ENCODE peak calls at places on chromosomes 7 and 10, in six cellular contexts. One of them, this sample, is unnamed.

GRCh38 chr7:122364761-122365280 is 60.3 kb upstream of the FEZF1 start:
- DNase-seq in upper lobe of right lung: no peak
- DNase-seq in mammary epithelial cell: no peak
- DNase-seq in transverse colon: no peak
- DNase-seq in left ventricle myocardium inferior: no peak
- DNase-seq in cardiac muscle cell: no peak
- DNase-seq in this sample: no peak

GRCh38 chr7:149716007-149716931 is 57.1 kb downstream of the ZNF467 start:
- DNase-seq in upper lobe of right lung: peak
- DNase-seq in mammary epithelial cell: peak
- DNase-seq in transverse colon: no peak
- DNase-seq in left ventricle myocardium inferior: no peak
- DNase-seq in cardiac muscle cell: peak
- DNase-seq in this sample: peak

GRCh38 chr10:19531324-19531723 is 284.9 kb upstream of the PLXDC2 start:
- DNase-seq in upper lobe of right lung: no peak
- DNase-seq in mammary epithelial cell: no peak
- DNase-seq in transverse colon: no peak
- DNase-seq in left ventricle myocardium inferior: no peak
- DNase-seq in cardiac muscle cell: no peak
- DNase-seq in this sample: no peak

GRCh38 chr10:48444266-48444665 is 137.8 kb downstream of the MAPK8 start:
- DNase-seq in upper lobe of right lung: no peak
- DNase-seq in mammary epithelial cell: peak
- DNase-seq in transverse colon: no peak
- DNase-seq in left ventricle myocardium inferior: no peak
- DNase-seq in cardiac muscle cell: peak
- DNase-seq in this sample: no peak

GRCh38 chr10:43260911-43261577 is 5.8 kb downstream of the RASGEF1A start:
- DNase-seq in upper lobe of right lung: no peak
- DNase-seq in mammary epithelial cell: no peak
- DNase-seq in transverse colon: no peak
- DNase-seq in left ventricle myocardium inferior: no peak
- DNase-seq in cardiac muscle cell: no peak
- DNase-seq in this sample: peak

GRCh38 chr10:13270877-13271551 is 28.9 kb downstream of the PHYH start:
- DNase-seq in upper lobe of right lung: no peak
- DNase-seq in mammary epithelial cell: peak
- DNase-seq in transverse colon: peak
- DNase-seq in left ventricle myocardium inferior: no peak
- DNase-seq in cardiac muscle cell: no peak
- DNase-seq in this sample: no peak

GRCh38 chr10:24299587-24300258 is 90.8 kb downstream of the KIAA1217 start:
- DNase-seq in upper lobe of right lung: no peak
- DNase-seq in mammary epithelial cell: peak
- DNase-seq in transverse colon: no peak
- DNase-seq in left ventricle myocardium inferior: no peak
- DNase-seq in cardiac muscle cell: no peak
- DNase-seq in this sample: no peak

GRCh38 chr7:83532229-83532628 is 116.7 kb downstream of the SEMA3E start:
- DNase-seq in upper lobe of right lung: no peak
- DNase-seq in mammary epithelial cell: peak
- DNase-seq in transverse colon: no peak
- DNase-seq in left ventricle myocardium inferior: no peak
- DNase-seq in cardiac muscle cell: no peak
- DNase-seq in this sample: no peak

GRCh38 chr7:70336536-70336935 is 738.3 kb downstream of the AUTS2 start:
- DNase-seq in upper lobe of right lung: no peak
- DNase-seq in mammary epithelial cell: no peak
- DNase-seq in transverse colon: no peak
- DNase-seq in left ventricle myocardium inferior: no peak
- DNase-seq in cardiac muscle cell: no peak
- DNase-seq in this sample: no peak

GRCh38 chr7:132176719-132177118 is 399.6 kb downstream of the PLXNA4 start:
- DNase-seq in upper lobe of right lung: no peak
- DNase-seq in mammary epithelial cell: no peak
- DNase-seq in transverse colon: no peak
- DNase-seq in left ventricle myocardium inferior: no peak
- DNase-seq in cardiac muscle cell: no peak
- DNase-seq in this sample: no peak

GRCh38 chr7:158557441-158557755 is 30.2 kb downstream of the PTPRN2 start:
- DNase-seq in upper lobe of right lung: peak
- DNase-seq in mammary epithelial cell: no peak
- DNase-seq in transverse colon: no peak
- DNase-seq in left ventricle myocardium inferior: no peak
- DNase-seq in cardiac muscle cell: no peak
- DNase-seq in this sample: no peak

GRCh38 chr7:5595545-5596045 is 172.0 kb upstream of the TNRC18 start:
- DNase-seq in upper lobe of right lung: no peak
- DNase-seq in mammary epithelial cell: peak
- DNase-seq in transverse colon: no peak
- DNase-seq in left ventricle myocardium inferior: no peak
- DNase-seq in cardiac muscle cell: no peak
- DNase-seq in this sample: no peak

GRCh38 chr7:867406-868188 is 8.8 kb upstream of the GET4 start:
- DNase-seq in upper lobe of right lung: peak
- DNase-seq in mammary epithelial cell: peak
- DNase-seq in transverse colon: peak
- DNase-seq in left ventricle myocardium inferior: no peak
- DNase-seq in cardiac muscle cell: no peak
- DNase-seq in this sample: peak

GRCh38 chr10:28806951-28807759 is 129.8 kb downstream of the BAMBI start:
- DNase-seq in upper lobe of right lung: no peak
- DNase-seq in mammary epithelial cell: no peak
- DNase-seq in transverse colon: no peak
- DNase-seq in left ventricle myocardium inferior: no peak
- DNase-seq in cardiac muscle cell: peak
- DNase-seq in this sample: no peak

GRCh38 chr10:80498039-80498832 is 39.5 kb upstream of the SH2D4B start:
- DNase-seq in upper lobe of right lung: no peak
- DNase-seq in mammary epithelial cell: no peak
- DNase-seq in transverse colon: no peak
- DNase-seq in left ventricle myocardium inferior: no peak
- DNase-seq in cardiac muscle cell: no peak
- DNase-seq in this sample: no peak

GRCh38 chr10:110224992-110225391 is 17.6 kb downstream of the MXI1 start:
- DNase-seq in upper lobe of right lung: no peak
- DNase-seq in mammary epithelial cell: no peak
- DNase-seq in transverse colon: no peak
- DNase-seq in left ventricle myocardium inferior: no peak
- DNase-seq in cardiac muscle cell: no peak
- DNase-seq in this sample: no peak
- H3K27ac ChIP-seq in upper lobe of right lung: peak
- H3K27ac ChIP-seq in mammary epithelial cell: peak
- H3K27ac ChIP-seq in transverse colon: peak
- H3K27ac ChIP-seq in left ventricle myocardium inferior: peak
- H3K27ac ChIP-seq in cardiac muscle cell: peak
- H3K27ac ChIP-seq in this sample: peak

GRCh38 chr10:93039721-93040120 is 20.9 kb upstream of the CYP26C1 start:
- DNase-seq in upper lobe of right lung: no peak
- DNase-seq in mammary epithelial cell: peak
- DNase-seq in transverse colon: no peak
- DNase-seq in left ventricle myocardium inferior: no peak
- DNase-seq in cardiac muscle cell: peak
- DNase-seq in this sample: no peak
- TF ChIP-seq CTCF in upper lobe of right lung: peak
- TF ChIP-seq CTCF in mammary epithelial cell: peak
- TF ChIP-seq CTCF in transverse colon: peak
- TF ChIP-seq CTCF in left ventricle myocardium inferior: peak
- TF ChIP-seq CTCF in cardiac muscle cell: peak
- TF ChIP-seq CTCF in this sample: no peak

GRCh38 chr7:2637066-2637471 is 5.3 kb downstream of the TTYH3 start:
- DNase-seq in upper lobe of right lung: no peak
- DNase-seq in mammary epithelial cell: no peak
- DNase-seq in transverse colon: no peak
- DNase-seq in left ventricle myocardium inferior: no peak
- DNase-seq in cardiac muscle cell: no peak
- DNase-seq in this sample: no peak

GRCh38 chr7:2637505-2638223 is 5.9 kb downstream of the TTYH3 start:
- DNase-seq in upper lobe of right lung: peak
- DNase-seq in mammary epithelial cell: no peak
- DNase-seq in transverse colon: peak
- DNase-seq in left ventricle myocardium inferior: peak
- DNase-seq in cardiac muscle cell: no peak
- DNase-seq in this sample: no peak

GRCh38 chr7:2634265-2635145 is 2.7 kb downstream of the TTYH3 start:
- DNase-seq in upper lobe of right lung: no peak
- DNase-seq in mammary epithelial cell: no peak
- DNase-seq in transverse colon: no peak
- DNase-seq in left ventricle myocardium inferior: no peak
- DNase-seq in cardiac muscle cell: no peak
- DNase-seq in this sample: no peak

GRCh38 chr7:2635148-2635668 is 3.4 kb downstream of the TTYH3 start:
- DNase-seq in upper lobe of right lung: no peak
- DNase-seq in mammary epithelial cell: no peak
- DNase-seq in transverse colon: no peak
- DNase-seq in left ventricle myocardium inferior: no peak
- DNase-seq in cardiac muscle cell: no peak
- DNase-seq in this sample: no peak

GRCh38 chr7:2635810-2636701 is 4.3 kb downstream of the TTYH3 start:
- DNase-seq in upper lobe of right lung: peak
- DNase-seq in mammary epithelial cell: no peak
- DNase-seq in transverse colon: no peak
- DNase-seq in left ventricle myocardium inferior: peak
- DNase-seq in cardiac muscle cell: no peak
- DNase-seq in this sample: no peak
- H3K4me3 ChIP-seq in upper lobe of right lung: no peak
- H3K4me3 ChIP-seq in mammary epithelial cell: no peak
- H3K4me3 ChIP-seq in transverse colon: no peak
- H3K4me3 ChIP-seq in left ventricle myocardium inferior: no peak
- H3K4me3 ChIP-seq in cardiac muscle cell: no peak
- H3K4me3 ChIP-seq in this sample: no peak

GRCh38 chr10:126783806-126784205 is 113.3 kb upstream of the C10orf90 start:
- DNase-seq in upper lobe of right lung: no peak
- DNase-seq in mammary epithelial cell: no peak
- DNase-seq in transverse colon: no peak
- DNase-seq in left ventricle myocardium inferior: no peak
- DNase-seq in cardiac muscle cell: no peak
- DNase-seq in this sample: no peak
- H3K27ac ChIP-seq in upper lobe of right lung: no peak
- H3K27ac ChIP-seq in mammary epithelial cell: no peak
- H3K27ac ChIP-seq in transverse colon: no peak
- H3K27ac ChIP-seq in left ventricle myocardium inferior: no peak
- H3K27ac ChIP-seq in cardiac muscle cell: no peak
- H3K27ac ChIP-seq in this sample: no peak

DNA sequence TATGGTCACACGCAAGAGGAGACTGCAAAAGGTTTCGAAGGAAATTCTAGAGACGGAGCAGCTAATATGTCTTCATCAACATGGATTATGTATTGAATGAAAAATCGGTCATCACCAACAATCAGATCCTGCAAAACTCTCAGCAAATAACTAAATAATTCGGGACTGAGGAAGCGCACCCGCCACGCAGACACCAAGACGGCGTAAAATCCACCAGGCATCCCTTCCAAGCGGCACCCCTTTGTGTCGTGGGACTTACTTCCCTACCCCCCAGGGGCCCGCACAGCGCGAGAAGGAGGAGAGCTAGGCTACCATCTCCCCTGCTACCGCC is 749 bp downstream of the ARL3 start:
- DNase-seq in upper lobe of right lung: no peak
- DNase-seq in mammary epithelial cell: no peak
- DNase-seq in transverse colon: no peak
- DNase-seq in left ventricle myocardium inferior: no peak
- DNase-seq in cardiac muscle cell: no peak
- DNase-seq in this sample: no peak
- TF ChIP-seq CTCF in upper lobe of right lung: no peak
- TF ChIP-seq CTCF in mammary epithelial cell: no peak
- TF ChIP-seq CTCF in transverse colon: no peak
- TF ChIP-seq CTCF in left ventricle myocardium inferior: no peak
- TF ChIP-seq CTCF in cardiac muscle cell: no peak
- TF ChIP-seq CTCF in this sample: peak

DNA sequence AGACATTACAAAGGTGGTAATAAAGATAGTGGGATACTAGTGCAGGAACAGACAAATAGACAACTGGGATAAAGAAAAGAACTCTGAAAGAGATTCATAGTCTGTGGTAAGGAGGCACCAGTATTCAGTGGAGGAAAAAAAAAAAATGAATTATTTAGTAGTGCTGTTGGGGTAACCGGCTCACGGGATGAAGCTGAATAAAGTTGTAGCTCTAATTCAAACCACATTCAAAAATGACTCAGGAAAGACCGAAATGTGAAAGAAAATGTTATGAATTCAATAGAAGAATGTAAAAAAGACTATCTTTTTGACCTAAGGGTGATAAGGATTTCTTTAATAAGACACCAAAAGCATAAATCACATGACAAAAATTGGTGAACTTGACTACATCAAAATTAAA is 83.1 kb upstream of the HABP2 start:
- DNase-seq in upper lobe of right lung: no peak
- DNase-seq in mammary epithelial cell: no peak
- DNase-seq in transverse colon: no peak
- DNase-seq in left ventricle myocardium inferior: no peak
- DNase-seq in cardiac muscle cell: no peak
- DNase-seq in this sample: no peak
- H3K4me3 ChIP-seq in upper lobe of right lung: no peak
- H3K4me3 ChIP-seq in mammary epithelial cell: no peak
- H3K4me3 ChIP-seq in transverse colon: no peak
- H3K4me3 ChIP-seq in left ventricle myocardium inferior: no peak
- H3K4me3 ChIP-seq in cardiac muscle cell: no peak
- H3K4me3 ChIP-seq in this sample: no peak

GRCh38 chr7:154853727-154854095 is 149.2 kb downstream of the PAXIP1 start:
- DNase-seq in upper lobe of right lung: no peak
- DNase-seq in mammary epithelial cell: no peak
- DNase-seq in transverse colon: no peak
- DNase-seq in left ventricle myocardium inferior: no peak
- DNase-seq in cardiac muscle cell: no peak
- DNase-seq in this sample: no peak
- H3K27ac ChIP-seq in upper lobe of right lung: no peak
- H3K27ac ChIP-seq in mammary epithelial cell: no peak
- H3K27ac ChIP-seq in transverse colon: peak
- H3K27ac ChIP-seq in left ventricle myocardium inferior: no peak
- H3K27ac ChIP-seq in cardiac muscle cell: no peak
- H3K27ac ChIP-seq in this sample: no peak

GRCh38 chr7:29563590-29564454 is at the start of gene PRR15:
- DNase-seq in upper lobe of right lung: no peak
- DNase-seq in mammary epithelial cell: peak
- DNase-seq in transverse colon: peak
- DNase-seq in left ventricle myocardium inferior: no peak
- DNase-seq in cardiac muscle cell: peak
- DNase-seq in this sample: no peak
- TF ChIP-seq CTCF in upper lobe of right lung: no peak
- TF ChIP-seq CTCF in mammary epithelial cell: no peak
- TF ChIP-seq CTCF in transverse colon: no peak
- TF ChIP-seq CTCF in left ventricle myocardium inferior: no peak
- TF ChIP-seq CTCF in cardiac muscle cell: no peak
- TF ChIP-seq CTCF in this sample: no peak

GRCh38 chr7:108129018-108129965 is 869 bp downstream of the LAMB4 start:
- DNase-seq in upper lobe of right lung: no peak
- DNase-seq in mammary epithelial cell: no peak
- DNase-seq in transverse colon: no peak
- DNase-seq in left ventricle myocardium inferior: no peak
- DNase-seq in cardiac muscle cell: no peak
- DNase-seq in this sample: no peak
- H3K4me3 ChIP-seq in upper lobe of right lung: no peak
- H3K4me3 ChIP-seq in mammary epithelial cell: no peak
- H3K4me3 ChIP-seq in transverse colon: no peak
- H3K4me3 ChIP-seq in left ventricle myocardium inferior: no peak
- H3K4me3 ChIP-seq in cardiac muscle cell: no peak
- H3K4me3 ChIP-seq in this sample: no peak